ENCODE peak calls at places on chromosomes 1 and 21, in five cellular contexts. D, I, L, J and T are unnamed samples.

GRCh38 chr21:45308211-45309068 is 20.7 kb upstream of the POFUT2 start:
- DNase-seq in D (peak), I (peak), L (no peak), J (no peak), T (no peak)

GRCh38 chr1:30450818-30451233 is 272.6 kb downstream of the MATN1 start:
- DNase-seq in D (no peak), I (no peak), L (no peak), J (no peak), T (no peak)

GRCh38 chr1:103250441-103250861 is 142.1 kb upstream of the COL11A1 start:
- DNase-seq in D (no peak), I (peak), L (no peak), J (no peak), T (no peak)

GRCh38 chr1:29620631-29621030 is 384.3 kb downstream of the PTPRU start:
- DNase-seq in D (no peak), I (no peak), L (no peak), J (peak), T (no peak)

GRCh38 chr1:167221804-167222610 is 1.3 kb downstream of the POU2F1 start:
- DNase-seq in D (peak), I (peak), L (peak), J (peak), T (peak)

GRCh38 chr1:43857163-43857562 is 76.4 kb upstream of the ARTN start:
- DNase-seq in D (no peak), I (no peak), L (no peak), J (no peak), T (no peak)

GRCh38 chr1:216119600-216119999 is 303.6 kb downstream of the USH2A start:
- DNase-seq in D (peak), I (peak), L (peak), J (no peak), T (no peak)

GRCh38 chr21:35509004-35509704 is 460.1 kb upstream of the RUNX1 start:
- DNase-seq in D (no peak), I (no peak), L (no peak), J (no peak), T (no peak)

GRCh38 chr1:189149547-189150375 is 1327.9 kb downstream of the BRINP3 start:
- DNase-seq in D (no peak), I (no peak), L (peak), J (no peak), T (no peak)

GRCh38 chr1:201252833-201253810 is 30.2 kb upstream of the PKP1 start:
- DNase-seq in D (no peak), I (no peak), L (no peak), J (no peak), T (no peak)

GRCh38 chr1:43345119-43345518 is 7.5 kb downstream of the MPL start:
- DNase-seq in D (peak), I (peak), L (no peak), J (no peak), T (no peak)

GRCh38 chr1:2975466-2976179 is 45.6 kb upstream of the ACTRT2 start:
- DNase-seq in D (no peak), I (no peak), L (no peak), J (no peak), T (no peak)

GRCh38 chr1:84774674-84775548 is 84.7 kb upstream of the SSX2IP start:
- DNase-seq in D (no peak), I (no peak), L (no peak), J (no peak), T (no peak)

GRCh38 chr1:88029142-88029541 is 654.9 kb upstream of the PKN2 start:
- DNase-seq in D (no peak), I (no peak), L (peak), J (no peak), T (no peak)

GRCh38 chr1:237133921-237134320 is 91.9 kb downstream of the RYR2 start:
- DNase-seq in D (no peak), I (no peak), L (no peak), J (no peak), T (no peak)

GRCh38 chr1:5831600-5832335 is 160.5 kb downstream of the NPHP4 start:
- DNase-seq in D (no peak), I (no peak), L (no peak), J (no peak), T (no peak)